ENCODE peak calls at places on chromosomes 13 and 19, in nine cellular contexts. F is transverse colon, T is SK-N-SH, V is AG10803, Q is prostate gland, E is ascending aorta, P is lower leg skin, M is fibroblast of pulmonary artery, O is AG04449. H is an unnamed sample.

GRCh38 chr13:59684105-59684504 is 479.6 kb downstream of the DIAPH3 start:
- DNase-seq in F (no peak), T (no peak), V (no peak), Q (no peak), E (no peak), P (no peak), M (no peak), O (no peak), H (no peak)

GRCh38 chr13:98350746-98351330 is 173.8 kb upstream of the RNF113B start:
- DNase-seq in F (no peak), T (no peak), V (no peak), Q (no peak), E (no peak), P (peak), M (no peak), O (no peak), H (no peak)

GRCh38 chr13:33550885-33551284 is 265.3 kb upstream of the STARD13 start:
- DNase-seq in F (no peak), T (no peak), V (no peak), Q (no peak), E (no peak), P (no peak), M (no peak), O (no peak), H (no peak)

GRCh38 chr19:38733493-38734175 is 10.6 kb downstream of the CAPN12 start:
- DNase-seq in F (no peak), T (no peak), V (peak), Q (no peak), E (peak), P (peak), M (no peak), O (no peak), H (no peak)

GRCh38 chr19:15905026-15905425 is 7.2 kb upstream of the CYP4F2 start:
- DNase-seq in F (no peak), T (no peak), V (no peak), Q (no peak), E (no peak), P (no peak), M (no peak), O (no peak), H (no peak)

GRCh38 chr13:75762066-75762937 is 126.2 kb downstream of the LMO7 start:
- DNase-seq in F (no peak), T (no peak), V (no peak), Q (peak), E (no peak), P (no peak), M (no peak), O (no peak), H (no peak)

GRCh38 chr13:40665754-40666057 is 735 bp downstream of the FOXO1 start:
- DNase-seq in F (no peak), T (peak), V (peak), Q (no peak), E (no peak), P (no peak), M (no peak), O (no peak), H (no peak)

GRCh38 chr19:54949412-54949811 is 2.1 kb upstream of the NLRP7 start:
- DNase-seq in F (peak), T (no peak), V (no peak), Q (no peak), E (no peak), P (no peak), M (no peak), O (no peak), H (no peak)

GRCh38 chr13:30154531-30154930 is 152.8 kb downstream of the KATNAL1 start:
- DNase-seq in F (no peak), T (no peak), V (no peak), Q (no peak), E (no peak), P (no peak), M (no peak), O (no peak), H (no peak)

GRCh38 chr19:56823956-56824355 is 16.6 kb downstream of the PEG3 start:
- DNase-seq in F (no peak), T (no peak), V (no peak), Q (no peak), E (no peak), P (no peak), M (no peak), O (no peak), H (no peak)

GRCh38 chr13:91456837-91457236 is 58.4 kb downstream of the GPC5 start:
- DNase-seq in F (no peak), T (no peak), V (no peak), Q (no peak), E (no peak), P (no peak), M (no peak), O (no peak), H (no peak)

GRCh38 chr19:4916292-4917082 is 7.2 kb downstream of the UHRF1 start:
- DNase-seq in F (peak), T (no peak), V (no peak), Q (no peak), E (no peak), P (no peak), M (no peak), O (no peak), H (no peak)

GRCh38 chr13:56864451-56864850 is 276.3 kb upstream of the PRR20A start:
- DNase-seq in F (no peak), T (no peak), V (no peak), Q (no peak), E (no peak), P (no peak), M (peak), O (no peak), H (no peak)

GRCh38 chr13:21095311-21095710 is 33.9 kb upstream of the LATS2 start:
- DNase-seq in F (no peak), T (no peak), V (no peak), Q (no peak), E (no peak), P (peak), M (no peak), O (no peak), H (no peak)

GRCh38 chr13:103883152-103883551 is 816.9 kb upstream of the SLC10A2 start:
- DNase-seq in F (peak), T (peak), V (peak), Q (peak), E (peak), P (peak), M (peak), O (peak), H (peak)

GRCh38 chr13:109274188-109274821 is 512.1 kb downstream of the IRS2 start:
- DNase-seq in F (no peak), T (no peak), V (peak), Q (no peak), E (no peak), P (no peak), M (peak), O (no peak), H (no peak)

GRCh38 chr13:43684947-43685725 is 101.6 kb downstream of the ENOX1 start:
- DNase-seq in F (no peak), T (no peak), V (no peak), Q (no peak), E (no peak), P (no peak), M (no peak), O (no peak), H (no peak)

GRCh38 chr19:29704562-29705558 is 10.2 kb downstream of the C19orf12 start:
- DNase-seq in F (no peak), T (no peak), V (no peak), Q (no peak), E (no peak), P (no peak), M (no peak), O (no peak), H (no peak)

GRCh38 chr13:81986308-81986707 is 1645.4 kb upstream of the SPRY2 start:
- DNase-seq in F (no peak), T (no peak), V (no peak), Q (no peak), E (no peak), P (no peak), M (no peak), O (no peak), H (no peak)

GRCh38 chr19:29549105-29550070 is 23.6 kb downstream of the VSTM2B start:
- DNase-seq in F (no peak), T (no peak), V (no peak), Q (no peak), E (peak), P (peak), M (no peak), O (no peak), H (no peak)

GRCh38 chr19:17721821-17722220 is 2.5 kb downstream of the MAP1S start:
- DNase-seq in F (no peak), T (no peak), V (peak), Q (no peak), E (peak), P (no peak), M (peak), O (no peak), H (no peak)

GRCh38 chr19:43527860-43528622 is 1.0 kb upstream of the ETHE1 start:
- DNase-seq in F (peak), T (no peak), V (peak), Q (no peak), E (peak), P (no peak), M (no peak), O (no peak), H (peak)

GRCh38 chr19:10135551-10136334 is 16.0 kb upstream of the EIF3G start:
- DNase-seq in F (no peak), T (no peak), V (no peak), Q (no peak), E (no peak), P (no peak), M (no peak), O (no peak), H (no peak)

DNA sequence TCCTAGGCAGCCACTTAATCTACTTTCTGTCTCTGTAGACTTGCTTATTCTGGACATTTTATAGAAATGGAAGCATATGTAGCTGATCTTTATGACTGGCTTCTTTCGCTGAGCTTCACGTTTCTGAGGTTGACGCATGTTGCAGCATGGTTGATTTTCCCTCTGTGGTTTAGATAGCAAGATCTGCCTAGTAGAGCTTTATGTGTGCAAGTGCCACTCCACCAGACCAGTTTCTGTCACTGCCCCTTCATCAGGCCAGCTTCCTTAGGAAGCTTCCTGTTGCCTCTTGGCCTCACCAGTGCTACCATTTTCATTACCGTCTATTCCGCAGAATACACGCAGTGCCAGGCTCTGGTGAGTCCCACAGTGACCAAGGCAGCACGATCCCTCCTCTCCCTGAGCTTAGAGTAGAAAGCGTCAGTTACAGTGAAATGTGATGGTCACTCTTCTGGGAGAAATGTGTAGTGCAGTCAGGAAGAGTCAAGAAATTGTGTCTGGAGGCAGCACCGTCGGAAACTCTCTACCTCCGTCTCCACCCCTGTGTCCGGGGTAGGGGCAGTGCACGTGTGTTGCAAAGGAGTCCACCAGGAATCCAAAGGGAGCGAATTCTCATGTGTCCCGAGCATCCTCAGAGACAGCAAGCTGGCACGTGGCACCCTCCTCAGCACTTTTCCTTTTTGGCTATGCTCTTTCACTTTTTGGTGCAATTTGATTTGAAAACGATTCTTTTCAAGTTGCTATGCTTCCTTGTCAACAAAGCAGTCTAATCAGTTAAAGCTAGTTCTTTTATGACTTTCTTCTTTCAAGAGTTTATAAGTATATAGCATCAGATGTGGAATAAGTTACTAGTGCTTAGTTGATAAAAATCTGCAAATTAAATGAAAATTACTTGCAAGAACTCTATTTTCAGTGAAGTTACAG is 45.4 kb upstream of the GPR183 start:
- DNase-seq in F (no peak), T (no peak), V (no peak), Q (no peak), E (no peak), P (no peak), M (no peak), O (no peak), H (no peak)
- TF ChIP-seq CTCF in F (no peak), T (no peak), V (no peak), Q (no peak), E (no peak), P (no peak), M (no peak), O (no peak), H (no peak)

GRCh38 chr13:27965343-27965739 is 3.8 kb downstream of the CDX2 start:
- DNase-seq in F (no peak), T (peak), V (no peak), Q (no peak), E (no peak), P (peak), M (no peak), O (no peak), H (no peak)
- H3K4me3 ChIP-seq in F (peak), T (no peak), V (no peak), Q (no peak), E (no peak), P (no peak), M (no peak), O (no peak), H (no peak)

GRCh38 chr13:38965281-38965680 is 25.4 kb downstream of the STOML3 start:
- DNase-seq in F (no peak), T (no peak), V (no peak), Q (no peak), E (no peak), P (no peak), M (no peak), O (no peak), H (no peak)

GRCh38 chr13:38969187-38969586 is 21.4 kb downstream of the STOML3 start:
- DNase-seq in F (no peak), T (no peak), V (no peak), Q (no peak), E (no peak), P (no peak), M (no peak), O (no peak), H (no peak)

GRCh38 chr13:38967446-38967845 is 23.2 kb downstream of the STOML3 start:
- DNase-seq in F (no peak), T (no peak), V (no peak), Q (no peak), E (no peak), P (no peak), M (no peak), O (no peak), H (no peak)

DNA sequence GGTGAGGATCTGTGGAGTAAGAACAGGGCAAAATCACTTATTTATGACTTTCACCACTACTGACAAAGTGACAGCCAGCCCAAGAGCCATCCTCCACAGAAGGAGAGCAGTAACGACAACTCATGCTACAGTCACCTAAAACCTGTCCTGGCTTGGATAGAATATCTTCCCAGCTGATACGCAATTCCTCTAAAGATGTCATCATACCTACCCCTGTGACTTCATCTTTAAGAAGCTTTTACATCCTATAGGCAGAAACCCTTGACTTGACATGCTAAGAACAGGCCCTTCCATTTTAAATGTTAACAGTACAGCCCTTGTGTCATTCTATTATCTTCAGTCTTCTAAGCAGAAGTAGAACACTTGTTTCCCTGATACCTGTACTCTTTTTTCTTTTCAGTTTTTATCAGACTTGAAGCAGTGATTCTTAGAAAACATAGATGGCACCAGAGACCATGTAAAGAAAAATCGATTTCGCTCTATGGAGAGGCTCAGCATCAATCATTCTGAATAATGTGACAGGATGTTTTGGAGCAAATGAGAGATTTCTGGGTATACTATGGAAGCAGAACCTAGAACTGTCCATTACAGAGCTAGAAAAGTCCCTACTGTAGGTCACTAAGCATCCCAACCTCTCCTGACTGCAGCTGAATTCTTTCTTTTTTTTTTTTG is 20.1 kb downstream of the STOML3 start:
- DNase-seq in F (no peak), T (peak), V (no peak), Q (no peak), E (no peak), P (no peak), M (no peak), O (no peak), H (no peak)
- TF ChIP-seq CTCF in F (no peak), T (no peak), V (no peak), Q (no peak), E (no peak), P (no peak), M (no peak), O (no peak), H (no peak)

DNA sequence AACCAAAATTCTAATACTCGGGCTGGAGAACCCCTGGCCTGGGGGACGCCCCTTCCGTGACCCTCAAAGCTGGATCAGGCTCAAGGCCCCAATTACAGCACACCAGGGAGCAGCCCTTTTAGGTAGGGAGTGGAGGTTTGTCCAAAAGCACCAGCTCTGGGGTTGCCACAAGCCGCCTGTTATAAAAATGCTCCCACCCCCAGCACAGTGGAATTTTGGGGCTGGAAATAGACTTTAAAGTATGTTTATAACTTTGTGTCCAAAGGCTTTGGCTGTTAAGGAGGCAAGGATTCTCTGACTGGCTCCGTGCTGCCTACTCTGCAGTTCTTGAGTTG is 564 bp upstream of the GMIP start:
- DNase-seq in F (no peak), T (no peak), V (no peak), Q (no peak), E (no peak), P (no peak), M (no peak), O (no peak), H (no peak)
- H3K4me3 ChIP-seq in F (peak), T (peak), V (no peak), Q (peak), E (peak), P (no peak), M (peak), O (no peak), H (peak)

GRCh38 chr13:79772811-79773210 is 291.9 kb downstream of the NDFIP2 start:
- DNase-seq in F (no peak), T (no peak), V (no peak), Q (no peak), E (no peak), P (no peak), M (no peak), O (no peak), H (no peak)
- TF ChIP-seq CTCF in F (no peak), T (no peak), V (no peak), Q (no peak), E (no peak), P (no peak), M (no peak), O (no peak), H (no peak)

DNA sequence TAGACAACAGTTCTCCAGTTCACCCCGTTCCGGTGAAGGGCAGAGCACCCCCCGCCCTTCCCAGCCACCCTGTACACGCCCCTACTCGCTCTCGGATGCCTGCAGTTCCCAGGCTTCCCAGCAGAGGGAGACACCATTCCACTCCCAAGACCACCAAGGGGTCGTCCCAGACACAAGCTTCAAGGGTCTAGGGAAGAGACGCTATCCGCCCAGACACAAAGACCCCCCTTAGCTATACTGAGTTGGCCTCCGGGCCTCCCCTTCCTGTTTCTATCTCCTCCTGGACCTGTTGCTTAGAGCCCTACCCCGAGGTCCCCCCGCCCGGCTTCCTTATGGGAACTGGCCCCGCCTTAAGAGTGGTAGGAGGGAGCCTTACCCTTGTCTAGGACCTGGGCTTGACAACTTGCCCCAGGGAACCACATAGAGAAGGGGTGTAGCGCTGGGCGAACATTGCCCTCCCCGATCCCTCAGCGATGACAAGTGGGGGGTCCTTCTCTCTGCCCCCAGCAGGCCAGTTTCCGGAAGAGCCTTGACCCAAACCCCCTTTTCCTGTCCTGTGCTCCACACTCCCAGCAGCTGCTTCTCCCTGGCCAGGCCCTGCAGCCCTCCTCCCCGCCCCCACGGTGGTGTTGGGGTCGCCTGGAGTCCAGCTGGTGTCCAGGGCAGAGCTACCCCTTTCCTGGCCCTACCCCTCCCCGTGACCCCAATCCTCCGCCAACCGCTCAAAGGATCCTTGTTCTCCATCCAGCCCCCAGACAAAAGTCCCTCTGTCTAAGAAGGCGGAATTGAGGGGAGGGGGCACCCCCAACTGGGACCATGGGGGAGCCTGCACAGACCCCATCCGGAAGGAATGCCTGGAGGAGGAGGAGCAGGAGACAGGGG is 726 bp upstream of the FXYD3 start:
- DNase-seq in F (peak), T (peak), V (peak), Q (peak), E (peak), P (peak), M (peak), O (no peak), H (no peak)
- H3K4me3 ChIP-seq in F (peak), T (no peak), V (no peak), Q (peak), E (peak), P (peak), M (no peak), O (peak), H (peak)

GRCh38 chr13:53694814-53695533 is 666.4 kb downstream of the OLFM4 start:
- DNase-seq in F (no peak), T (no peak), V (no peak), Q (no peak), E (no peak), P (no peak), M (no peak), O (no peak), H (no peak)
- TF ChIP-seq CTCF in F (no peak), T (no peak), V (no peak), Q (no peak), E (no peak), P (no peak), M (no peak), O (no peak), H (no peak)